ENCODE peak calls at places on chromosomes 2 and 18, in eight cellular contexts. One of them, this sample, is unnamed.
A peak's percentile ranks its signal among the peaks of the same experiment; 100 is the strongest.

GRCh38 chr2:124804014-124804940 is 779.2 kb downstream of the CNTNAP5 start:
- DNase-seq in GM03348: peak; percentile 6
- DNase-seq in D721Med: no peak
- DNase-seq in iris pigment epithelial cell: peak; percentile 2
- DNase-seq in amniotic stem cell: no peak
- DNase-seq in left lung: no peak
- DNase-seq in activated T-cell treated with anti-CD3 and anti-CD28 coated beads for 1 hour: no peak
- DNase-seq in K562: peak; percentile 48
- DNase-seq in this sample: peak; percentile 40

GRCh38 chr2:182664212-182664611 is 51.8 kb upstream of the DNAJC10 start:
- DNase-seq in GM03348: no peak
- DNase-seq in D721Med: no peak
- DNase-seq in iris pigment epithelial cell: no peak
- DNase-seq in amniotic stem cell: no peak
- DNase-seq in left lung: no peak
- DNase-seq in activated T-cell treated with anti-CD3 and anti-CD28 coated beads for 1 hour: no peak
- DNase-seq in K562: no peak
- DNase-seq in this sample: no peak

GRCh38 chr2:137912358-137912757 is 51.9 kb upstream of the HNMT start:
- DNase-seq in GM03348: no peak
- DNase-seq in D721Med: no peak
- DNase-seq in iris pigment epithelial cell: no peak
- DNase-seq in amniotic stem cell: no peak
- DNase-seq in left lung: no peak
- DNase-seq in activated T-cell treated with anti-CD3 and anti-CD28 coated beads for 1 hour: no peak
- DNase-seq in K562: no peak
- DNase-seq in this sample: no peak

GRCh38 chr18:13793819-13794218 is 30.1 kb upstream of the MC5R start:
- DNase-seq in GM03348: no peak
- DNase-seq in D721Med: no peak
- DNase-seq in iris pigment epithelial cell: no peak
- DNase-seq in amniotic stem cell: no peak
- DNase-seq in left lung: no peak
- DNase-seq in activated T-cell treated with anti-CD3 and anti-CD28 coated beads for 1 hour: no peak
- DNase-seq in K562: no peak
- DNase-seq in this sample: no peak

GRCh38 chr18:68035709-68036522 is 519.4 kb upstream of the DSEL start:
- DNase-seq in GM03348: no peak
- DNase-seq in D721Med: no peak
- DNase-seq in iris pigment epithelial cell: no peak
- DNase-seq in amniotic stem cell: no peak
- DNase-seq in left lung: no peak
- DNase-seq in activated T-cell treated with anti-CD3 and anti-CD28 coated beads for 1 hour: no peak
- DNase-seq in K562: no peak
- DNase-seq in this sample: no peak

GRCh38 chr2:174492963-174493431 is 6.2 kb upstream of the GPR155 start:
- DNase-seq in GM03348: no peak
- DNase-seq in D721Med: no peak
- DNase-seq in iris pigment epithelial cell: no peak
- DNase-seq in amniotic stem cell: no peak
- DNase-seq in left lung: no peak
- DNase-seq in activated T-cell treated with anti-CD3 and anti-CD28 coated beads for 1 hour: peak; percentile 22
- DNase-seq in K562: no peak
- DNase-seq in this sample: peak; percentile 70

GRCh38 chr2:37838541-37839167 is 86.4 kb upstream of the RMDN2 start:
- DNase-seq in GM03348: no peak
- DNase-seq in D721Med: no peak
- DNase-seq in iris pigment epithelial cell: no peak
- DNase-seq in amniotic stem cell: no peak
- DNase-seq in left lung: no peak
- DNase-seq in activated T-cell treated with anti-CD3 and anti-CD28 coated beads for 1 hour: no peak
- DNase-seq in K562: no peak
- DNase-seq in this sample: no peak

GRCh38 chr2:232530626-232531260 is 4.8 kb downstream of the CHRND start:
- DNase-seq in GM03348: no peak
- DNase-seq in D721Med: no peak
- DNase-seq in iris pigment epithelial cell: no peak
- DNase-seq in amniotic stem cell: no peak
- DNase-seq in left lung: no peak
- DNase-seq in activated T-cell treated with anti-CD3 and anti-CD28 coated beads for 1 hour: no peak
- DNase-seq in K562: no peak
- DNase-seq in this sample: no peak

GRCh38 chr2:111972955-111973565 is 74.7 kb downstream of the MERTK start:
- DNase-seq in GM03348: peak; percentile 20
- DNase-seq in D721Med: no peak
- DNase-seq in iris pigment epithelial cell: no peak
- DNase-seq in amniotic stem cell: no peak
- DNase-seq in left lung: no peak
- DNase-seq in activated T-cell treated with anti-CD3 and anti-CD28 coated beads for 1 hour: no peak
- DNase-seq in K562: no peak
- DNase-seq in this sample: peak; percentile 19

GRCh38 chr2:45260946-45261345 is 251.7 kb upstream of the SIX2 start:
- DNase-seq in GM03348: no peak
- DNase-seq in D721Med: no peak
- DNase-seq in iris pigment epithelial cell: no peak
- DNase-seq in amniotic stem cell: no peak
- DNase-seq in left lung: no peak
- DNase-seq in activated T-cell treated with anti-CD3 and anti-CD28 coated beads for 1 hour: no peak
- DNase-seq in K562: no peak
- DNase-seq in this sample: no peak

GRCh38 chr2:99420751-99421299 is 69.0 kb downstream of the REV1 start:
- DNase-seq in GM03348: peak; percentile 19
- DNase-seq in D721Med: no peak
- DNase-seq in iris pigment epithelial cell: peak; percentile 66
- DNase-seq in amniotic stem cell: peak; percentile 19
- DNase-seq in left lung: no peak
- DNase-seq in activated T-cell treated with anti-CD3 and anti-CD28 coated beads for 1 hour: no peak
- DNase-seq in K562: no peak
- DNase-seq in this sample: no peak

GRCh38 chr2:58535182-58535581 is 294.1 kb upstream of the FANCL start:
- DNase-seq in GM03348: no peak
- DNase-seq in D721Med: peak; percentile 41
- DNase-seq in iris pigment epithelial cell: no peak
- DNase-seq in amniotic stem cell: no peak
- DNase-seq in left lung: no peak
- DNase-seq in activated T-cell treated with anti-CD3 and anti-CD28 coated beads for 1 hour: no peak
- DNase-seq in K562: no peak
- DNase-seq in this sample: no peak

GRCh38 chr2:98608962-98609604 is 694 bp downstream of the UNC50 start:
- DNase-seq in GM03348: peak; percentile 64
- DNase-seq in D721Med: no peak
- DNase-seq in iris pigment epithelial cell: peak; percentile 67
- DNase-seq in amniotic stem cell: no peak
- DNase-seq in left lung: no peak
- DNase-seq in activated T-cell treated with anti-CD3 and anti-CD28 coated beads for 1 hour: no peak
- DNase-seq in K562: peak; percentile 35
- DNase-seq in this sample: no peak

GRCh38 chr2:9641641-9642040 is 10.8 kb upstream of the YWHAQ start:
- DNase-seq in GM03348: no peak
- DNase-seq in D721Med: no peak
- DNase-seq in iris pigment epithelial cell: no peak
- DNase-seq in amniotic stem cell: no peak
- DNase-seq in left lung: no peak
- DNase-seq in activated T-cell treated with anti-CD3 and anti-CD28 coated beads for 1 hour: no peak
- DNase-seq in K562: no peak
- DNase-seq in this sample: no peak

GRCh38 chr2:231613054-231613654 is 20.5 kb downstream of the TEX44 start:
- DNase-seq in GM03348: no peak
- DNase-seq in D721Med: no peak
- DNase-seq in iris pigment epithelial cell: peak; percentile 27
- DNase-seq in amniotic stem cell: no peak
- DNase-seq in left lung: no peak
- DNase-seq in activated T-cell treated with anti-CD3 and anti-CD28 coated beads for 1 hour: no peak
- DNase-seq in K562: no peak
- DNase-seq in this sample: no peak

GRCh38 chr2:64654063-64654811 is 524 bp upstream of the SERTAD2 start:
- DNase-seq in GM03348: peak; percentile 89
- DNase-seq in D721Med: peak; percentile 31
- DNase-seq in iris pigment epithelial cell: peak; percentile 74
- DNase-seq in amniotic stem cell: peak; percentile 74
- DNase-seq in left lung: peak; percentile 83
- DNase-seq in activated T-cell treated with anti-CD3 and anti-CD28 coated beads for 1 hour: peak; percentile 46
- DNase-seq in K562: no peak
- DNase-seq in this sample: no peak

GRCh38 chr18:62938451-62938850 is 223.1 kb downstream of the PHLPP1 start:
- DNase-seq in GM03348: no peak
- DNase-seq in D721Med: no peak
- DNase-seq in iris pigment epithelial cell: no peak
- DNase-seq in amniotic stem cell: no peak
- DNase-seq in left lung: no peak
- DNase-seq in activated T-cell treated with anti-CD3 and anti-CD28 coated beads for 1 hour: no peak
- DNase-seq in K562: no peak
- DNase-seq in this sample: peak; percentile 30

GRCh38 chr2:228699888-228700287 is 518.4 kb upstream of the SPHKAP start:
- DNase-seq in GM03348: no peak
- DNase-seq in D721Med: no peak
- DNase-seq in iris pigment epithelial cell: peak; percentile 30
- DNase-seq in amniotic stem cell: no peak
- DNase-seq in left lung: no peak
- DNase-seq in activated T-cell treated with anti-CD3 and anti-CD28 coated beads for 1 hour: no peak
- DNase-seq in K562: no peak
- DNase-seq in this sample: no peak

This sample was measured in GM10248.